ENCODE peak calls at places on chromosome 10, in four cellular contexts. One of them, this sample, is unnamed.

GRCh38 chr10:29191674-29192073 is 97.2 kb upstream of the LYZL1 start:
- DNase-seq in AG20443: peak
- DNase-seq in astrocyte of the hippocampus: no peak
- DNase-seq in CMK: no peak
- DNase-seq in this sample: no peak

GRCh38 chr10:47031953-47032465 is 120.8 kb downstream of the PTPN20 start:
- DNase-seq in CMK: no peak
- DNase-seq in astrocyte of the hippocampus: no peak
- DNase-seq in AG20443: peak
- DNase-seq in this sample: no peak

GRCh38 chr10:58954163-58954562 is 222.3 kb upstream of the PHYHIPL start:
- DNase-seq in astrocyte of the hippocampus: no peak
- DNase-seq in AG20443: no peak
- DNase-seq in CMK: no peak
- DNase-seq in this sample: no peak

GRCh38 chr10:131402771-131403723 is 91.5 kb upstream of the TCERG1L start:
- DNase-seq in CMK: no peak
- DNase-seq in AG20443: no peak
- DNase-seq in astrocyte of the hippocampus: no peak
- DNase-seq in this sample: no peak

GRCh38 chr10:109912335-109913282 is 10.7 kb downstream of the XPNPEP1 start:
- DNase-seq in CMK: no peak
- DNase-seq in AG20443: peak
- DNase-seq in astrocyte of the hippocampus: peak
- DNase-seq in this sample: no peak

GRCh38 chr10:79244068-79244442 is 103.2 kb upstream of the PPIF start:
- DNase-seq in AG20443: no peak
- DNase-seq in CMK: no peak
- DNase-seq in astrocyte of the hippocampus: no peak
- DNase-seq in this sample: no peak

GRCh38 chr10:105291571-105291970 is 650.5 kb downstream of the SORCS3 start:
- DNase-seq in CMK: no peak
- DNase-seq in astrocyte of the hippocampus: no peak
- DNase-seq in AG20443: no peak
- DNase-seq in this sample: no peak

GRCh38 chr10:16995867-16996529 is 133.6 kb downstream of the CUBN start:
- DNase-seq in CMK: peak
- DNase-seq in astrocyte of the hippocampus: peak
- DNase-seq in AG20443: no peak
- DNase-seq in this sample: no peak

GRCh38 chr10:70074147-70074546 is 21.5 kb downstream of the MACROH2A2 start:
- DNase-seq in CMK: no peak
- DNase-seq in AG20443: no peak
- DNase-seq in astrocyte of the hippocampus: peak
- DNase-seq in this sample: no peak

GRCh38 chr10:124222298-124223000 is 129.1 kb upstream of the CHST15 start:
- DNase-seq in astrocyte of the hippocampus: peak
- DNase-seq in AG20443: no peak
- DNase-seq in CMK: no peak
- DNase-seq in this sample: no peak

GRCh38 chr10:90394306-90394705 is 463.5 kb downstream of the HTR7 start:
- DNase-seq in astrocyte of the hippocampus: no peak
- DNase-seq in CMK: no peak
- DNase-seq in AG20443: no peak
- DNase-seq in this sample: no peak

GRCh38 chr10:112246-112645 is 23.0 kb upstream of the ZMYND11 start:
- DNase-seq in CMK: no peak
- DNase-seq in astrocyte of the hippocampus: peak
- DNase-seq in AG20443: no peak
- DNase-seq in this sample: no peak

GRCh38 chr10:81873932-81874816 is 820 bp upstream of the NRG3 start:
- DNase-seq in AG20443: peak
- DNase-seq in astrocyte of the hippocampus: peak
- DNase-seq in CMK: no peak
- DNase-seq in this sample: no peak

GRCh38 chr10:34156781-34157425 is 658.2 kb downstream of the PARD3 start:
- DNase-seq in AG20443: peak
- DNase-seq in astrocyte of the hippocampus: peak
- DNase-seq in CMK: no peak
- DNase-seq in this sample: no peak

GRCh38 chr10:132121511-132121830 is 55.7 kb downstream of the JAKMIP3 start:
- DNase-seq in astrocyte of the hippocampus: no peak
- DNase-seq in AG20443: no peak
- DNase-seq in CMK: no peak
- DNase-seq in this sample: no peak